ENCODE peak calls at places on chromosomes 2 and 18, in five cellular contexts. W is fibroblast of lung; J is suprapubic skin; A is CD8-positive, alpha-beta T cell; R is A549. Z is an unnamed sample. For H3K4me1, the result is how much of the 10 kb centered on the place peaks cover.

GRCh38 chr18:35711227-35711626 is 129.7 kb downstream of the GALNT1 start:
- DNase-seq in W (no peak), R (no peak), J (no peak), A (no peak), Z (no peak)

GRCh38 chr2:22450831-22451230 is 934.1 kb upstream of the KLHL29 start:
- DNase-seq in W (no peak), A (no peak), R (no peak), J (no peak), Z (no peak)

GRCh38 chr2:156340818-156341481 is 8.4 kb upstream of the NR4A2 start:
- DNase-seq in R (peak), A (no peak), J (no peak), W (peak), Z (peak)

GRCh38 chr2:69616755-69617154 is 26.8 kb downstream of the AAK1 start:
- DNase-seq in W (no peak), A (peak), J (no peak), R (no peak), Z (no peak)

GRCh38 chr2:21966139-21966538 is 842.4 kb downstream of the TDRD15 start:
- DNase-seq in A (no peak), J (no peak), R (no peak), W (peak), Z (no peak)

GRCh38 chr2:1553671-1554295 is 140.5 kb downstream of the TPO start:
- DNase-seq in W (peak), R (peak), A (no peak), J (peak), Z (no peak)

GRCh38 chr2:168568476-168569227 is 112.6 kb downstream of the CERS6 start:
- DNase-seq in J (no peak), W (peak), A (no peak), R (no peak), Z (no peak)

GRCh38 chr18:55731594-55732042 is 143.6 kb upstream of the TCF4 start:
- DNase-seq in R (no peak), A (no peak), J (no peak), W (no peak), Z (no peak)

GRCh38 chr2:157777425-157777824 is 98.7 kb downstream of the ACVR1 start:
- DNase-seq in R (peak), J (no peak), A (peak), W (peak), Z (peak)

GRCh38 chr2:85151026-85151425 is 17.8 kb downstream of the TCF7L1 start:
- DNase-seq in A (no peak), W (no peak), R (no peak), J (no peak), Z (no peak)

GRCh38 chr18:41134426-41134825 is 820.6 kb upstream of the PIK3C3 start:
- DNase-seq in A (no peak), R (no peak), J (no peak), W (peak), Z (no peak)

GRCh38 chr2:240963065-240963375 is 35.4 kb upstream of the SNED1 start:
- DNase-seq in A (no peak), R (no peak), W (no peak), J (no peak), Z (no peak)

GRCh38 chr2:85222792-85223191 is 89.6 kb downstream of the TCF7L1 start:
- DNase-seq in R (no peak), A (no peak), W (peak), J (no peak), Z (no peak)

GRCh38 chr2:152718909-152719645 is 657 bp downstream of the ARL6IP6 start:
- DNase-seq in J (no peak), R (peak), A (no peak), W (peak), Z (peak)

GRCh38 chr2:201824212-201824611 is 17.9 kb downstream of the CDK15 start:
- DNase-seq in W (no peak), R (no peak), A (no peak), J (no peak), Z (no peak)

GRCh38 chr2:181457741-181458425 is 697 bp downstream of the ITGA4 start:
- DNase-seq in W (peak), A (peak), J (peak), R (no peak), Z (peak)

GRCh38 chr2:241775223-241776177 is 1.1 kb upstream of the GAL3ST2 start:
- DNase-seq in R (no peak), J (no peak), A (peak), W (no peak), Z (peak)

GRCh38 chr2:234879671-234880455 is 72.0 kb upstream of the SH3BP4 start:
- DNase-seq in R (peak), W (peak), A (no peak), J (no peak), Z (no peak)

GRCh38 chr2:42792583-42793313 is at the start of gene HAAO:
- DNase-seq in R (no peak), J (no peak), A (no peak), W (no peak), Z (peak)

GRCh38 chr18:66440433-66440832 is 163.5 kb downstream of the CDH19 start:
- DNase-seq in J (no peak), W (no peak), R (no peak), A (no peak), Z (peak)

GRCh38 chr2:15242936-15243461 is 318.1 kb downstream of the NBAS start:
- DNase-seq in R (no peak), W (no peak), J (no peak), A (no peak), Z (no peak)

GRCh38 chr2:25817630-25818029 is 60.7 kb downstream of the ASXL2 start:
- DNase-seq in R (no peak), W (no peak), J (no peak), A (no peak), Z (no peak)

GRCh38 chr2:65666156-65666725 is 233.8 kb upstream of the SPRED2 start:
- DNase-seq in W (peak), A (no peak), R (no peak), J (no peak), Z (no peak)

GRCh38 chr2:11863513-11864328 is 117.3 kb downstream of the LPIN1 start:
- DNase-seq in R (peak), W (peak), A (peak), J (peak), Z (peak)

GRCh38 chr2:45494275-45494977 is 116.6 kb downstream of the SRBD1 start:
- DNase-seq in W (peak), R (peak), J (no peak), A (no peak), Z (no peak)

GRCh38 chr2:196801986-196802385 is 2.5 kb upstream of the GTF3C3 start:
- DNase-seq in J (no peak), A (no peak), W (no peak), R (no peak), Z (no peak)

GRCh38 chr2:189092936-189093335 is 86.6 kb downstream of the COL5A2 start:
- DNase-seq in R (no peak), A (no peak), J (no peak), W (peak), Z (no peak)

DNA sequence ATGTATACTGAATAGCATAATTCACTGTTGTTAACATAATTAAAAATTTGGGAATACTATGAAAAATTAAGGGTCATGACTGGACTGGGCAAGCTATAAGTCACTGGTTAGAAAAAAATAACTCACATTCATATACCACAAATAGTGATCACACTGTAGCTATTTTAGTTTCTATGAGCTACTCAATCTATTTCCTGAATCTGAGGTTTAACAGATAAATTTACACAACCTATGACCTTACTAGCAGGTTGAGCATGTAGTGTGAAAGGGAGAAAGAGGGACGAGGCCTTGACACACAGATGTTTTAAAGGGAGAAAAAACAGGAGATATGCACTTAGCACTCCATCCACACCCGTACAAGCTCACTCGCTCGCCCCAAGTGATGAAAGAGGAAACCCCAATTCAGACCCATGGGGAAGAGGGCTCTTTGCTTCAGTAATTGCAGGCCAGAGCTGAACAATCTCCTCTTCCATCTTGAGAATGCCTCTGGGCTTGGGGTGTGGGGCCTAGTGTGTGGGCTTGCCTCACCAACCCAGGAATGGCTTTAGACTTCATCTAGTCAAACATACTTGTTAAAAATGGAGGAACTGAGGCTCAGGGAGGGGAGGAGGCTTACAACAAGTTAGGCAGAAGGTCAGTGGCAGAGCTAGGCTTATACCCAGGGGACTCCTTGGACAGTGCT is 10.7 kb downstream of the CYRIA start:
- DNase-seq in W (no peak), J (no peak), A (no peak), R (no peak), Z (no peak)
- H3K4me3 ChIP-seq in W (no peak), J (no peak), A (no peak), R (no peak), Z (no peak)

GRCh38 chr18:48541747-48542108 is 2.9 kb downstream of the CTIF start:
- DNase-seq in R (no peak), J (no peak), W (no peak), A (no peak), Z (no peak)
- TF ChIP-seq CTCF in R (no peak), J (no peak), W (no peak), A (no peak), Z (no peak)

GRCh38 chr18:48827321-48828200 is 123.2 kb downstream of the SMAD7 start:
- DNase-seq in W (peak), R (no peak), J (no peak), A (peak), Z (peak)
- H3K4me1 ChIP-seq in W (under half), R (under half), J (under half), A (under half), Z (under half)

DNA sequence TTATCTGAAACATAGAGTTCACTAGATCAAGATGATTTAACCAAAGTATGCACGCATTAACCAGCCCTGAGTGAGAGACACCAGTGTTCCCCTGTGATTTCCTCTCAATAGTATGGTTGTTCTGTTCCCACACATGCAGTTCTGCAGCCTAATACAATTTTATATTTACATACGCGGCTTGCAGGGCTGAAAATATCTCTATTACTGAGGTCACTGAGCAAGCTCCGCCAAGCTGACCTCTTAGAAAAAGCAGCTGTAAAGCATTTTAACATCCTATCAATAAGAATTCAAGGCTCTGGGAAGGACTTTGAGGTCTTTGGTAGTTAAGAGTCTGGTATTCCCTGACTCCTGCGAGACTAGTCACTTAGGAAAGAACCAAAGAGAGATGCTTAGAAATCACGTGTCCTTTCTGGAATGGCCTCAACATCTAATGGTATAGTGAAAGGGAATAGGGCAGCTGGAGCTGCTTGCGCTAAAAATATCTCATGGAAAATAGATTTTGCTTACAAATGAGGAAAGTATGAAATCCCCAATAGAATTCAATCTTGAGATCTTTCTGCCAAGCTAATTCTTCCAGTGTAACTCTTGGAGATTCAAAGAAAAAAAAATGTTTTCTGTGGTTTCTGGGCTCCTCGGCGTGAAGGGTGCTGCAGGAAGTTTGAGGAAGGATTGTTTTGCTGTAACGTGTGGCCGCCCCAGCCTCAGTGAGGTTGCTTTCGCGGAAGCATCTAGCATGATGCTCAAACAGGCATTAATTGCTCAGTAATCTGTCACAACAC is 59.2 kb downstream of the DOCK10 start:
- DNase-seq in A (peak), J (no peak), W (peak), R (no peak), Z (peak)
- H3K4me3 ChIP-seq in A (no peak), J (peak), W (peak), R (no peak), Z (no peak)

GRCh38 chr2:56676966-56677365 is 493.2 kb downstream of the CCDC85A start:
- DNase-seq in A (no peak), J (no peak), W (no peak), R (no peak), Z (no peak)

GRCh38 chr2:56666758-56667157 is 483.0 kb downstream of the CCDC85A start:
- DNase-seq in J (no peak), R (no peak), W (no peak), A (no peak), Z (no peak)

DNA sequence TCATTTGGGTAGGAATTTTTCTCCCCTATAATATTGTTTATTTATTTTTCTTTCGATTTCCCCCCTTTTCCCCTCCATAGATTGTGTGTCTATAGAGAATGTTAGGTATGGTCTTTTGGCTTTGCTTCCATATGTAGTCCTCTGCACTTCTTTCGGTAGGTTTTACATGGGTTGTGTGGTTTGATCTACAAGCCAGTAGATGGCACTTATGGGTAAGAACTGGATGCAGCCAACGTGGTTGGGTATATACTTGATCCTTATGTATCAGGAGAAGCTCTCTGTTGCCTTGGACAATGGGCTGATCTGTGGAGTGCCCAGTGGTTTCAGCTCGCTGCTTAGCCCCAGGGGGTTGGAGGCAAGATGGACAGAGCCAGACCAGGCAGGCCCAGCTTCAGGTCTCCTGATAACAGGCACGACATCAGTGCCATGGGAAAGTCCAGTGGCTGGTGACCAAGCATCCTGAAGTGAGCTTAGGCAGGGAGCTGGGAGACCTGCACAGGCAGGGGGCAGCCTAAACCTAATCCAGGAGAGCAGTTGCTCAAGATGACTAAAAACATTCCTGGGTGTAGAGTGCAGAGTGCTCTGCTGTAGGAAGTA is 488.3 kb downstream of the CCDC85A start:
- DNase-seq in W (no peak), A (no peak), J (no peak), R (peak), Z (no peak)
- TF ChIP-seq CTCF in W (no peak), A (no peak), J (no peak), R (no peak), Z (no peak)